ENCODE peak calls at places on chromosomes 12 and 14, in ten cellular contexts. U is SW480; E is midbrain; I is activated CD8-positive, alpha-beta memory T cell treated with anti-CD3 and anti-CD28 coated beads, Interleukin-2, amount 50 U/mL, for 48 hours; B is activated T-cell treated with anti-CD3 and anti-CD28 coated beads for 48 hours; J is NCI-H1694; C is NCI-H1417; A is skeletal muscle cell; Q is pancreas; F is adipocyte. W is an unnamed sample.

GRCh38 chr12:125159687-125160086 is 94.5 kb downstream of the AACS start:
- DNase-seq in U (no peak), E (no peak), I (no peak), B (no peak), J (peak), C (peak), A (no peak), Q (no peak), F (no peak), W (no peak)

GRCh38 chr12:125340791-125341190 is 275.6 kb downstream of the AACS start:
- DNase-seq in U (peak), E (peak), I (no peak), B (no peak), J (no peak), C (no peak), A (peak), Q (no peak), F (peak), W (no peak)

GRCh38 chr12:107318804-107319535 is 225.6 kb upstream of the CRY1 start:
- DNase-seq in U (peak), E (no peak), I (peak), B (no peak), J (no peak), C (peak), A (no peak), Q (peak), F (peak), W (peak)

GRCh38 chr12:9332564-9332963 is 124.4 kb upstream of the PZP start:
- DNase-seq in U (no peak), E (no peak), I (no peak), B (no peak), J (no peak), C (no peak), A (no peak), Q (no peak), F (no peak), W (no peak)

GRCh38 chr12:38157933-38158401 is 158.6 kb upstream of the ALG10B start:
- DNase-seq in U (no peak), E (no peak), I (no peak), B (no peak), J (no peak), C (no peak), A (no peak), Q (no peak), F (no peak), W (no peak)

GRCh38 chr12:46404733-46405132 is 32.2 kb upstream of the SLC38A2 start:
- DNase-seq in U (no peak), E (no peak), I (no peak), B (no peak), J (no peak), C (no peak), A (no peak), Q (no peak), F (no peak), W (no peak)

GRCh38 chr12:638948-639557 is 24.2 kb downstream of the NINJ2 start:
- DNase-seq in U (no peak), E (no peak), I (no peak), B (no peak), J (no peak), C (no peak), A (no peak), Q (no peak), F (no peak), W (no peak)

GRCh38 chr14:49931523-49931922 is 38.6 kb downstream of the ARF6 start:
- DNase-seq in U (no peak), E (no peak), I (no peak), B (no peak), J (no peak), C (no peak), A (no peak), Q (no peak), F (no peak), W (no peak)

GRCh38 chr14:80698974-80699373 is 242.6 kb downstream of the CEP128 start:
- DNase-seq in U (no peak), E (no peak), I (no peak), B (no peak), J (no peak), C (no peak), A (no peak), Q (no peak), F (no peak), W (no peak)

GRCh38 chr14:105487449-105487985 is 831 bp downstream of the CRIP1 start:
- DNase-seq in U (no peak), E (no peak), I (peak), B (peak), J (no peak), C (no peak), A (no peak), Q (no peak), F (no peak), W (no peak)

GRCh38 chr12:112182499-112182898 is 57.1 kb downstream of the TRAFD1 start:
- DNase-seq in U (no peak), E (peak), I (no peak), B (no peak), J (no peak), C (peak), A (peak), Q (no peak), F (no peak), W (peak)

GRCh38 chr12:124713041-124713435 is 145.6 kb upstream of the NCOR2 start:
- DNase-seq in U (no peak), E (no peak), I (no peak), B (no peak), J (no peak), C (no peak), A (no peak), Q (no peak), F (no peak), W (peak)

GRCh38 chr12:5160827-5161226 is 117.1 kb downstream of the KCNA5 start:
- DNase-seq in U (no peak), E (no peak), I (no peak), B (no peak), J (no peak), C (no peak), A (no peak), Q (no peak), F (no peak), W (no peak)

GRCh38 chr12:102438823-102439205 is 41.5 kb downstream of the IGF1 start:
- DNase-seq in U (no peak), E (no peak), I (no peak), B (no peak), J (no peak), C (no peak), A (no peak), Q (no peak), F (no peak), W (no peak)

GRCh38 chr14:105206873-105207272 is 25.8 kb upstream of the NUDT14 start:
- DNase-seq in U (no peak), E (no peak), I (no peak), B (no peak), J (no peak), C (no peak), A (no peak), Q (peak), F (no peak), W (no peak)

GRCh38 chr14:33972522-33973162 is 21.8 kb upstream of the EGLN3 start:
- DNase-seq in U (no peak), E (no peak), I (no peak), B (no peak), J (no peak), C (no peak), A (no peak), Q (no peak), F (no peak), W (no peak)